ENCODE peak calls at places on chromosomes 12 and 14, in five cellular contexts. L is progenitor cell of endocrine pancreas; P is mucosa of gallbladder; F is activated naive CD8-positive, alpha-beta T cell treated with anti-CD3 and anti-CD28 coated beads, Interleukin-2, amount 50 U/mL, for 24 hours; T is stomach. B is an unnamed sample.

GRCh38 chr12:57390174-57390573 is 40.7 kb downstream of the R3HDM2 start:
- DNase-seq in L (no peak), P (no peak), F (no peak), T (no peak), B (no peak)

GRCh38 chr12:56333197-56333678 is 562 bp downstream of the PAN2 start:
- DNase-seq in L (no peak), P (no peak), F (no peak), T (no peak), B (no peak)

GRCh38 chr12:32312049-32312670 is 87.2 kb upstream of the FGD4 start:
- DNase-seq in L (no peak), P (no peak), F (no peak), T (no peak), B (no peak)

GRCh38 chr14:27427796-27428195 is 830.0 kb upstream of the NOVA1 start:
- DNase-seq in L (no peak), P (no peak), F (no peak), T (no peak), B (no peak)

GRCh38 chr12:8609061-8609570 is 3.5 kb downstream of the AICDA start:
- DNase-seq in L (no peak), P (peak; percentile 34), F (no peak), T (no peak), B (peak; percentile 31)

GRCh38 chr14:81269100-81269978 is 48.6 kb upstream of the GTF2A1 start:
- DNase-seq in L (no peak), P (peak; percentile 53), F (no peak), T (no peak), B (no peak)

GRCh38 chr14:57314690-57315089 is 45.9 kb downstream of the AP5M1 start:
- DNase-seq in L (no peak), P (no peak), F (no peak), T (no peak), B (no peak)

GRCh38 chr14:100696590-100696989 is 30.1 kb upstream of the DLK1 start:
- DNase-seq in L (no peak), P (peak; percentile 67), F (no peak), T (no peak), B (no peak)

GRCh38 chr14:57816568-57817284 is 49.2 kb downstream of the SLC35F4 start:
- DNase-seq in L (no peak), P (no peak), F (no peak), T (no peak), B (no peak)

GRCh38 chr12:48853228-48853688 is 1.3 kb upstream of the DDX23 start:
- DNase-seq in L (peak; percentile 79), P (peak; percentile 95), F (peak; percentile 89), T (peak; percentile 95), B (peak; percentile 83)

GRCh38 chr12:100955139-100955538 is 160.6 kb downstream of the ANO4 start:
- DNase-seq in L (no peak), P (no peak), F (no peak), T (no peak), B (no peak)

GRCh38 chr12:130031571-130032189 is 127.9 kb upstream of the TMEM132D start:
- DNase-seq in L (peak; percentile 60), P (peak; percentile 48), F (peak; percentile 77), T (peak; percentile 56), B (peak; percentile 86)

GRCh38 chr12:91432755-91433154 is 250.1 kb upstream of the DCN start:
- DNase-seq in L (no peak), P (no peak), F (no peak), T (no peak), B (no peak)

GRCh38 chr12:75525263-75525662 is 13.9 kb upstream of the KRR1 start:
- DNase-seq in L (no peak), P (no peak), F (no peak), T (no peak), B (no peak)

GRCh38 chr14:90981658-90982057 is 78.8 kb downstream of the RPS6KA5 start:
- DNase-seq in L (no peak), P (no peak), F (no peak), T (no peak), B (no peak)